ENCODE peak calls at places on chromosomes 12 and 14, in seven cellular contexts. One of them, this sample, is unnamed.

GRCh38 chr14:49550284-49551184 is 35.6 kb downstream of the RPS29 start:
- DNase-seq in H54: no peak
- DNase-seq in KG1: no peak
- DNase-seq in NCI-H510A treated with DMSO at 0.1 percent for 48 hours: peak
- DNase-seq in NCI-H2081 treated with DMSO at 0.1 percent for 48 hours: peak
- DNase-seq in WTC11: no peak
- DNase-seq in activated naive CD4-positive, alpha-beta T cell: no peak
- DNase-seq in this sample: peak

GRCh38 chr12:79690156-79690605 is 583 bp downstream of the PAWR start:
- DNase-seq in H54: no peak
- DNase-seq in NCI-H2081 treated with DMSO at 0.1 percent for 48 hours: no peak
- DNase-seq in activated naive CD4-positive, alpha-beta T cell: no peak
- DNase-seq in WTC11: peak
- DNase-seq in KG1: peak
- DNase-seq in NCI-H510A treated with DMSO at 0.1 percent for 48 hours: peak
- DNase-seq in this sample: peak

GRCh38 chr12:96981053-96981452 is 74.0 kb downstream of the NEDD1 start:
- DNase-seq in NCI-H2081 treated with DMSO at 0.1 percent for 48 hours: no peak
- DNase-seq in NCI-H510A treated with DMSO at 0.1 percent for 48 hours: no peak
- DNase-seq in activated naive CD4-positive, alpha-beta T cell: no peak
- DNase-seq in WTC11: no peak
- DNase-seq in KG1: no peak
- DNase-seq in H54: peak
- DNase-seq in this sample: peak

GRCh38 chr12:31897791-31898503 is 61.3 kb upstream of the RESF1 start:
- DNase-seq in NCI-H2081 treated with DMSO at 0.1 percent for 48 hours: peak
- DNase-seq in KG1: no peak
- DNase-seq in H54: no peak
- DNase-seq in NCI-H510A treated with DMSO at 0.1 percent for 48 hours: peak
- DNase-seq in activated naive CD4-positive, alpha-beta T cell: no peak
- DNase-seq in WTC11: peak
- DNase-seq in this sample: peak

GRCh38 chr12:62720661-62721330 is 214.2 kb downstream of the PPM1H start:
- DNase-seq in H54: no peak
- DNase-seq in KG1: no peak
- DNase-seq in NCI-H510A treated with DMSO at 0.1 percent for 48 hours: peak
- DNase-seq in WTC11: no peak
- DNase-seq in NCI-H2081 treated with DMSO at 0.1 percent for 48 hours: no peak
- DNase-seq in activated naive CD4-positive, alpha-beta T cell: no peak
- DNase-seq in this sample: peak

GRCh38 chr12:123390415-123391093 is 6.6 kb downstream of the KMT5A start:
- DNase-seq in NCI-H2081 treated with DMSO at 0.1 percent for 48 hours: no peak
- DNase-seq in activated naive CD4-positive, alpha-beta T cell: no peak
- DNase-seq in WTC11: no peak
- DNase-seq in KG1: no peak
- DNase-seq in H54: no peak
- DNase-seq in NCI-H510A treated with DMSO at 0.1 percent for 48 hours: no peak
- DNase-seq in this sample: no peak

GRCh38 chr12:102879144-102879763 is 37.8 kb downstream of the PAH start:
- DNase-seq in WTC11: peak
- DNase-seq in KG1: no peak
- DNase-seq in activated naive CD4-positive, alpha-beta T cell: no peak
- DNase-seq in NCI-H510A treated with DMSO at 0.1 percent for 48 hours: peak
- DNase-seq in NCI-H2081 treated with DMSO at 0.1 percent for 48 hours: peak
- DNase-seq in H54: peak
- DNase-seq in this sample: peak

GRCh38 chr12:55713721-55714120 is 2.1 kb upstream of the BLOC1S1 start:
- DNase-seq in activated naive CD4-positive, alpha-beta T cell: no peak
- DNase-seq in H54: peak
- DNase-seq in NCI-H510A treated with DMSO at 0.1 percent for 48 hours: no peak
- DNase-seq in WTC11: no peak
- DNase-seq in KG1: no peak
- DNase-seq in NCI-H2081 treated with DMSO at 0.1 percent for 48 hours: no peak
- DNase-seq in this sample: no peak

GRCh38 chr12:30973830-30974229 is 47.3 kb downstream of the TSPAN11 start:
- DNase-seq in KG1: no peak
- DNase-seq in activated naive CD4-positive, alpha-beta T cell: no peak
- DNase-seq in WTC11: no peak
- DNase-seq in H54: no peak
- DNase-seq in NCI-H510A treated with DMSO at 0.1 percent for 48 hours: no peak
- DNase-seq in NCI-H2081 treated with DMSO at 0.1 percent for 48 hours: no peak
- DNase-seq in this sample: no peak

GRCh38 chr14:71206766-71207371 is 299.6 kb downstream of the PCNX1 start:
- DNase-seq in H54: peak
- DNase-seq in NCI-H2081 treated with DMSO at 0.1 percent for 48 hours: no peak
- DNase-seq in NCI-H510A treated with DMSO at 0.1 percent for 48 hours: no peak
- DNase-seq in WTC11: no peak
- DNase-seq in activated naive CD4-positive, alpha-beta T cell: no peak
- DNase-seq in KG1: no peak
- DNase-seq in this sample: peak

GRCh38 chr12:120235369-120236123 is 30.0 kb downstream of the PXN start:
- DNase-seq in activated naive CD4-positive, alpha-beta T cell: no peak
- DNase-seq in NCI-H2081 treated with DMSO at 0.1 percent for 48 hours: no peak
- DNase-seq in H54: no peak
- DNase-seq in KG1: no peak
- DNase-seq in NCI-H510A treated with DMSO at 0.1 percent for 48 hours: no peak
- DNase-seq in WTC11: peak
- DNase-seq in this sample: peak

GRCh38 chr12:31880340-31880739 is 78.9 kb upstream of the RESF1 start:
- DNase-seq in H54: no peak
- DNase-seq in activated naive CD4-positive, alpha-beta T cell: no peak
- DNase-seq in KG1: no peak
- DNase-seq in NCI-H510A treated with DMSO at 0.1 percent for 48 hours: no peak
- DNase-seq in WTC11: no peak
- DNase-seq in NCI-H2081 treated with DMSO at 0.1 percent for 48 hours: no peak
- DNase-seq in this sample: no peak

GRCh38 chr12:39972119-39972518 is 133.8 kb downstream of the SLC2A13 start:
- DNase-seq in NCI-H2081 treated with DMSO at 0.1 percent for 48 hours: no peak
- DNase-seq in activated naive CD4-positive, alpha-beta T cell: no peak
- DNase-seq in WTC11: no peak
- DNase-seq in NCI-H510A treated with DMSO at 0.1 percent for 48 hours: no peak
- DNase-seq in H54: no peak
- DNase-seq in KG1: no peak
- DNase-seq in this sample: peak